ENCODE peak calls at places on chromosomes 2 and 18, in six cellular contexts. R, S, B, I, L and Z are unnamed samples.
A peak's percentile ranks its signal among the peaks of the same experiment; 100 is the strongest.

GRCh38 chr18:68564348-68564747 is 150.6 kb downstream of the TMX3 start:
- DNase-seq in R (no peak), L (no peak), S (no peak), I (no peak), B (no peak), Z (no peak)

GRCh38 chr18:26466026-26466425 is 82.3 kb downstream of the KCTD1 start:
- DNase-seq in I (no peak), S (no peak), L (no peak), B (no peak), R (no peak), Z (no peak)

GRCh38 chr18:46431522-46432171 is 225.4 kb downstream of the LOXHD1 start:
- DNase-seq in L (no peak), S (no peak), B (no peak), R (no peak), I (no peak), Z (no peak)

GRCh38 chr2:212935749-212936148 is 215.7 kb downstream of the IKZF2 start:
- DNase-seq in I (no peak), L (no peak), R (no peak), S (no peak), B (no peak), Z (no peak)

GRCh38 chr2:169705927-169706326 is 11.7 kb downstream of the PHOSPHO2 start:
- DNase-seq in L (no peak), I (no peak), R (no peak), B (no peak), S (no peak), Z (no peak)

GRCh38 chr2:28683100-28683706 is 68.4 kb upstream of the PPP1CB start:
- DNase-seq in R (no peak), L (no peak), B (no peak), S (peak; percentile 93), I (no peak), Z (no peak)

GRCh38 chr2:126998486-126998885 is 99.8 kb downstream of the TEX51 start:
- DNase-seq in B (no peak), S (no peak), R (no peak), L (no peak), I (no peak), Z (no peak)

GRCh38 chr18:35387367-35387685 is 10.2 kb upstream of the ZNF396 start:
- DNase-seq in B (no peak), S (no peak), L (no peak), R (no peak), I (no peak), Z (no peak)

GRCh38 chr18:9001209-9001608 is 101.3 kb upstream of the NDUFV2 start:
- DNase-seq in S (no peak), L (no peak), B (no peak), I (no peak), R (no peak), Z (no peak)

GRCh38 chr2:211469660-211470059 is 913.3 kb downstream of the CPS1 start:
- DNase-seq in L (no peak), R (no peak), S (no peak), I (no peak), B (no peak), Z (no peak)

GRCh38 chr2:240226672-240227537 is 86.4 kb upstream of the OTOS start:
- DNase-seq in S (peak; percentile 44), L (no peak), B (peak; percentile 55), R (peak; percentile 31), I (no peak), Z (no peak)